ENCODE peak calls at places on chromosomes 4 and X, in four cellular contexts. S, W, Y and C are unnamed samples. For H3K9me3, the result is how much of the 10 kb centered on the place peaks cover.

GRCh38 chrX:130304587-130305368 is 34.9 kb upstream of the SLC25A14 start:
- DNase-seq in S (no peak), W (no peak), Y (no peak), C (no peak)

GRCh38 chr4:47837582-47838294 is at the start of gene CORIN:
- DNase-seq in S (no peak), W (peak), Y (no peak), C (no peak)

GRCh38 chrX:34559325-34559724 is 97.8 kb downstream of the TMEM47 start:
- DNase-seq in S (no peak), W (peak), Y (peak), C (peak)

GRCh38 chr4:8861576-8862279 is 9.9 kb downstream of the HMX1 start:
- DNase-seq in S (no peak), W (no peak), Y (no peak), C (no peak)

GRCh38 chr4:57156242-57156990 is 46.2 kb upstream of the IGFBP7 start:
- DNase-seq in S (no peak), W (no peak), Y (no peak), C (no peak)

GRCh38 chr4:101954351-101954750 is 163.8 kb downstream of the BANK1 start:
- DNase-seq in S (no peak), W (no peak), Y (no peak), C (peak)

GRCh38 chrX:14427614-14428013 is 101.7 kb upstream of the GLRA2 start:
- DNase-seq in S (no peak), W (no peak), Y (no peak), C (no peak)

GRCh38 chrX:154097003-154097596 is 417 bp downstream of the MECP2 start:
- DNase-seq in S (peak), W (peak), Y (peak), C (peak)

GRCh38 chrX:51459125-51459524 is 37.3 kb downstream of the NUDT11 start:
- DNase-seq in S (peak), W (peak), Y (peak), C (no peak)

GRCh38 chrX:77785746-77786548 is at the start of gene ATRX:
- DNase-seq in S (peak), W (peak), Y (peak), C (peak)

GRCh38 chr4:114272226-114272625 is 292.8 kb upstream of the ARSJ start:
- DNase-seq in S (no peak), W (peak), Y (no peak), C (peak)

GRCh38 chr4:152666946-152667345 is 12.9 kb downstream of the TMEM154 start:
- DNase-seq in S (no peak), W (no peak), Y (no peak), C (no peak)

GRCh38 chrX:39873111-39873510 is 224.6 kb downstream of the BCOR start:
- DNase-seq in S (no peak), W (no peak), Y (no peak), C (no peak)

GRCh38 chr4:118348886-118349285 is 3.9 kb downstream of the PRSS12 start:
- DNase-seq in S (no peak), W (peak), Y (no peak), C (no peak)

GRCh38 chr4:133151681-133152329 is 2.7 kb downstream of the PCDH10 start:
- DNase-seq in S (no peak), W (peak), Y (no peak), C (peak)

GRCh38 chrX:40459576-40460158 is 121.1 kb upstream of the ATP6AP2 start:
- DNase-seq in S (no peak), W (no peak), Y (no peak), C (no peak)

GRCh38 chrX:101799387-101799786 is 132.4 kb downstream of the ZMAT1 start:
- DNase-seq in S (peak), W (peak), Y (peak), C (peak)

GRCh38 chrX:20727447-20727846 is 460.7 kb upstream of the RPS6KA3 start:
- DNase-seq in S (no peak), W (no peak), Y (no peak), C (no peak)

GRCh38 chr4:170672571-170672970 is 582.8 kb upstream of the AADAT start:
- DNase-seq in S (no peak), W (no peak), Y (no peak), C (peak)

GRCh38 chrX:27222661-27223060 is 240.5 kb downstream of the PPP4R3C start:
- DNase-seq in S (no peak), W (no peak), Y (no peak), C (no peak)

GRCh38 chr4:85842540-85842939 is 367.6 kb downstream of the ARHGAP24 start:
- DNase-seq in S (no peak), W (no peak), Y (peak), C (peak)

GRCh38 chrX:125622899-125623298 is 303.2 kb downstream of the TEX13C start:
- DNase-seq in S (no peak), W (no peak), Y (no peak), C (no peak)

GRCh38 chr4:82543131-82543530 is 18.7 kb downstream of the TMEM150C start:
- DNase-seq in S (no peak), W (no peak), Y (no peak), C (no peak)

GRCh38 chr4:71709961-71710360 is 73.9 kb downstream of the GC start:
- DNase-seq in S (no peak), W (no peak), Y (no peak), C (no peak)

GRCh38 chr4:171130126-171130801 is 682.9 kb upstream of the GALNTL6 start:
- DNase-seq in S (peak), W (peak), Y (no peak), C (no peak)

GRCh38 chr4:176383273-176384077 is 63.7 kb downstream of the SPCS3 start:
- DNase-seq in S (no peak), W (no peak), Y (no peak), C (peak)
- H3K4me3 ChIP-seq in S (no peak), W (no peak), Y (no peak), C (no peak)

DNA sequence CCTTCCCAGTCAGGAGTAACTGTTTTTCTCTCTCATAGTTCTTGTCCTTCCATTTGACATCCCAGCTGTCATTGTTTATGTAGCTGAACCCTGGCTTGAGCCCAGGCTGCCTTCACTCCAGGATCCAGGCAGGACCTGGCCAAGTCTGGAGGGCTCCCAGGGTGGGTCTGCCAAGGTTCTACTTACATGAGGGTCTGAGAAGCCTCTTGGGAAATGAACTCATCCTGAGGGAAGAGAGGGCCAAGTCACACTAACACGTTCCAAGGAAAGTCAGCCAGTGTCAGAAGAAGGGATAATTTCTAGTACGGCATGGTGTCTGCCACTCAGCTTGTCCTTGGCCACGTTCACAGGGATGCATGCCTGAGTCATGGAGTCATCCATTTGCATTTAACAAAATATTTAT is 54.8 kb upstream of the SRD5A3 start:
- DNase-seq in S (no peak), W (no peak), Y (no peak), C (peak)
- H2AFZ ChIP-seq in S (no peak), W (no peak), Y (no peak), C (no peak)

GRCh38 chr4:1932736-1933135 is 61.5 kb downstream of the NSD2 start:
- DNase-seq in S (no peak), W (no peak), Y (no peak), C (no peak)
- H3K9me3 ChIP-seq in S (under half), W (under half), Y (under half), C (under half)

DNA sequence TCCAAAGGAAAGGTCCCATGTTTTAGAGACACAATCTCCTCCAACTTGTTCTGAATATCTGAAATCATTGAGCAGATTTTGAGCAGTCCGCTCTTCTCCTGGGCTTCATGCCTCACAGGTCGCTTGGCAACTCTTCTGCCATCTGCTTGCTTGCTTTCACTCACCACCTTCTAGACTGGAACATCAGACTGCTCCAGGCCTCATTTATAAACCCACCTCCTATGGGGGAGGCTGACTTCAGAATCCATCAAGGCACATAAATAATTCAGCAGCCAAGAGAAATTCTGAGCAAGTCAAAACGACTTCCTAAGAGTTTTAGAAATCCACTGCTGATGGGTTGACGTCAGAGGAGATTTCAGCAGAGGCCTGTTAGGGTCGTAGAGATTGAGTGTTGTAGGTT is 64.1 kb downstream of the FAM184B start:
- DNase-seq in S (no peak), W (no peak), Y (no peak), C (no peak)
- H3K4me3 ChIP-seq in S (no peak), W (no peak), Y (no peak), C (no peak)

GRCh38 chr4:186570193-186570996 is 15.0 kb upstream of the MTNR1A start:
- DNase-seq in S (no peak), W (peak), Y (no peak), C (peak)
- H2AFZ ChIP-seq in S (peak), W (no peak), Y (no peak), C (no peak)

GRCh38 chr4:129063640-129064039 is 29.7 kb downstream of the SCLT1 start:
- DNase-seq in S (no peak), W (no peak), Y (no peak), C (no peak)
- H3K9me3 ChIP-seq in S (half or more), W (under half), Y (under half), C (under half)

GRCh38 chr4:20253799-20254409 is 2.2 kb downstream of the SLIT2 start:
- DNase-seq in S (no peak), W (peak), Y (no peak), C (peak)

GRCh38 chr4:20251796-20252655 is at the start of gene SLIT2:
- DNase-seq in S (peak), W (peak), Y (no peak), C (peak)

GRCh38 chr4:20251061-20251795 is 477 bp upstream of the SLIT2 start:
- DNase-seq in S (no peak), W (no peak), Y (no peak), C (no peak)

GRCh38 chr4:20253272-20253798 is 1.6 kb downstream of the SLIT2 start:
- DNase-seq in S (no peak), W (no peak), Y (no peak), C (no peak)

DNA sequence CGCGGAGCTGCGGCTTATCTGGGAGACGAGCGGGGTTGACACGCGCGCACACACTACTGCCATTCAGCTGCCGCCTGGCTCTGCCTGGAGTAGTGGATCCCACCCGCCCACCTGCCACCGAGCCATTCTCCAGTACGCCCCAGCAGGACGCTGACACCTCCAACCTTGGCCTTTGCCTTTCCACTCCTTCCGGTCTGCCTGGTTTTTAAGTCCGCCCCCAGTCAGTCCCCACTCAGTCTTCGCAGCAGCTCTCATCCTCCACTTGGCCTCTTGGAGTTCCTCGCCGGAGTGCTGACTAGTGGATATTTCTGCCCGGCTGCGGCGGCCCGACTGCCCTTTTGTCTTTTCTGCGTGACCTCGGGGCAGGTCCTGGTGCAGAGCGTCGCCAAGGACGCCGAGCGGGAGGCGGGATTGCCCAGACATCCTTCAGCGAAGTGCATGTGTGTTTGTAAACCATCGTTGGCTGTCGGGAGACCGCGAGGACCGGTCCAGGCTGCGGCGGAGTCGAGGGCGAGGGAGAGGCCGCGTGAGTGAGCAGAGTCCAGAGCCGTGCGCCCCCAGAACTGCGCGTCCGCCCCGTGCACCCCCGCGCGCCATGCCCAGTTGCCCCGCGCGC is 1.1 kb downstream of the SLIT2 start:
- DNase-seq in S (no peak), W (peak), Y (no peak), C (peak)
- H3K4me3 ChIP-seq in S (no peak), W (peak), Y (no peak), C (peak)

DNA sequence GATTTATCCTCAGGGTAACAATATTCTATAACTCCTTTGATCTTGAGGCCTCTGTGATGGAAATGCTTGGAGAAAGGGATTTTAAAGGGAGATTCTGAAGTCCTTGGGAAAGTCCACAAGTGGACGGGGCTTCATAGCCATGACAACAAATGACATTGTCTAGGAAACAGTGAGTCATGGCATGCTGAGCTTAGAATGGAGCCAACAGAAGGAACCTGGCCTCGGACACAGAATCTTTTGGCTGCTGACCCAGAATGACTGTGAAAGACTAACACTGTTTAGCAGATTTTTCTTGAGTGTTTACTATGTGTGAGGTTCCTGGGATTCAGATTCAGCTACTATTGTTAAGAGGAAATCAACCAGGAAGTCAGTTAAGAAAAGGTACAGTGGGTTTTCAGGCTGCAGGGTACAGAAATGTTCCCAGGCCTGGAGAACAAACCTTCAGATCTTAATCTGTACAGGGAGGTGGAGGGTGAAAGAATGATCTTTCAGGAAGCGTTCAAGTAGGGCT is 18.1 kb upstream of the CXCL2 start:
- DNase-seq in S (peak), W (peak), Y (no peak), C (peak)
- H2AFZ ChIP-seq in S (no peak), W (peak), Y (peak), C (no peak)

GRCh38 chr4:590313-590841 is 14.3 kb upstream of the TMEM271 start:
- DNase-seq in S (no peak), W (no peak), Y (no peak), C (no peak)

GRCh38 chr4:583820-584219 is 7.7 kb upstream of the TMEM271 start:
- DNase-seq in S (no peak), W (no peak), Y (no peak), C (no peak)

GRCh38 chr4:589219-589963 is 13.3 kb upstream of the TMEM271 start:
- DNase-seq in S (no peak), W (no peak), Y (no peak), C (no peak)

GRCh38 chr4:588351-588849 is 12.3 kb upstream of the TMEM271 start:
- DNase-seq in S (no peak), W (no peak), Y (no peak), C (no peak)

GRCh38 chr4:587671-588350 is 11.7 kb upstream of the TMEM271 start:
- DNase-seq in S (no peak), W (no peak), Y (no peak), C (no peak)
- H3K9me3 ChIP-seq in S (under half), W (under half), Y (under half), C (under half)